ENCODE peak calls at places on chromosome 17, in five cellular contexts. Q, X, J, G and V are unnamed samples.

GRCh38 chr17:45942284-45942683 is 47.9 kb downstream of the MAPT start:
- DNase-seq in Q (no peak), X (no peak), J (peak; percentile 57), G (peak; percentile 93), V (no peak)

GRCh38 chr17:66567234-66568170 is 265.1 kb downstream of the PRKCA start:
- DNase-seq in Q (peak; percentile 51), X (peak; percentile 88), J (peak; percentile 24), G (peak; percentile 69), V (peak; percentile 78)

GRCh38 chr17:43766413-43767052 is 7.9 kb upstream of the SOST start:
- DNase-seq in Q (no peak), X (peak; percentile 51), J (no peak), G (peak; percentile 55), V (no peak)

GRCh38 chr17:39143552-39144093 is 7.8 kb downstream of the PLXDC1 start:
- DNase-seq in Q (no peak), X (no peak), J (no peak), G (peak; percentile 78), V (no peak)

GRCh38 chr17:18219016-18219415 is 6.4 kb upstream of the LLGL1 start:
- DNase-seq in Q (no peak), X (peak; percentile 63), J (no peak), G (no peak), V (no peak)

GRCh38 chr17:81681672-81682071 is 1.9 kb downstream of the ARL16 start:
- DNase-seq in Q (no peak), X (no peak), J (no peak), G (no peak), V (no peak)

GRCh38 chr17:7204828-7205461 is 14.7 kb downstream of the DLG4 start:
- DNase-seq in Q (peak; percentile 98), X (peak; percentile 85), J (peak; percentile 56), G (peak; percentile 91), V (peak; percentile 92)

GRCh38 chr17:75241143-75241430 is 20.3 kb downstream of the GGA3 start:
- DNase-seq in Q (no peak), X (no peak), J (no peak), G (no peak), V (no peak)

GRCh38 chr17:71632328-71632727 is 488.5 kb upstream of the SOX9 start:
- DNase-seq in Q (no peak), X (peak; percentile 41), J (no peak), G (no peak), V (no peak)

GRCh38 chr17:27207073-27207511 is 86.8 kb upstream of the WSB1 start:
- DNase-seq in Q (no peak), X (peak; percentile 71), J (no peak), G (no peak), V (no peak)

GRCh38 chr17:47708864-47709541 is 15.0 kb downstream of the TBKBP1 start:
- DNase-seq in Q (no peak), X (peak; percentile 31), J (no peak), G (peak; percentile 56), V (no peak)

GRCh38 chr17:75840779-75841123 is 3.5 kb downstream of the UNC13D start:
- DNase-seq in Q (no peak), X (no peak), J (no peak), G (no peak), V (no peak)

GRCh38 chr17:51119415-51120356 is 982 bp downstream of the SPAG9 start:
- DNase-seq in Q (peak; percentile 11), X (peak; percentile 46), J (no peak), G (peak; percentile 45), V (peak; percentile 48)

GRCh38 chr17:64534187-64534586 is 27.4 kb downstream of the CEP95 start:
- DNase-seq in Q (no peak), X (no peak), J (no peak), G (no peak), V (peak; percentile 7)

GRCh38 chr17:41301204-41301790 is 1.4 kb downstream of the KRTAP29-1 start:
- DNase-seq in Q (no peak), X (no peak), J (no peak), G (no peak), V (no peak)

GRCh38 chr17:57956311-57957119 is 1.3 kb upstream of the CUEDC1 start:
- DNase-seq in Q (peak; percentile 25), X (no peak), J (no peak), G (no peak), V (peak; percentile 84)

GRCh38 chr17:3602499-3602898 is 6.7 kb downstream of the TRPV1 start:
- DNase-seq in Q (no peak), X (peak; percentile 6), J (no peak), G (no peak), V (peak; percentile 50)

GRCh38 chr17:18919963-18920362 is 32.0 kb upstream of the SLC5A10 start:
- DNase-seq in Q (no peak), X (no peak), J (no peak), G (no peak), V (no peak)

GRCh38 chr17:14201595-14201994 is 35.1 kb downstream of the CDRT15 start:
- DNase-seq in Q (peak; percentile 32), X (no peak), J (no peak), G (no peak), V (no peak)
- H3K4me3 ChIP-seq in Q (no peak overlapping the region), X (no peak overlapping the region), J (no peak overlapping the region), G (no peak overlapping the region), V (no peak overlapping the region)

DNA sequence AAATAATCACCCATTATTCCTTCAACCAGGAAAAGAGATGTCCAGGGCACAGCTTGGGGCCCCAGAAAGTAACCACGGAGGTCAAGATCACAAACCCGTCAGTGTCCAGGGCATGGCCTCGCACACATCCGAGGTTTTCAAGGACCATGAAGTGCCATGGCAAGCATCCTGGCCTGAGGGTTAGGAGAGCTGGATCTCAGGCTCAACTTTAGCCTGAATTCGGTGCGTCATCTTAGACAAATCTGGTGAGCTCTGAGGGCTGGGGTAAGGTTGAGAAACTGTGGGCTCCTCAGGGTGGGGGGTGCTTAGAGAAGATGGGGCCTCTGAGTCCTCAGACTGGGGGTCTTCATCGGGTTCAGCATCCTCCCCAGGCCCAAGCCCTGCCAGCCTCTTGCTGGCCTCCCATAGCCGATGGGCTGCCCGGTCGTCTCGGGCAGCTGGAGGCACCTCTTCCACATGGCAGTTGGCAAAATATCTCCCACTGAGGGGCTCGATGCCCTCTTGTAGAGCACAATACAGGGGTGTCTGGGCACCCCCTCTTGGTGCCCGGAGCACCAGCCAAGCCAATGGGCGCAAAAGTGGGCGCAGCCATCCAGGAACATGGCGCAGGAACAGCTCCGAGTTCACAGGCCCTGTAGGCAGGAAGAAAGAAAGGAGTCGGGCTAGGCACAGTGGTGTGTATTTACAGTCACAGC is 875 bp upstream of the FLOT2 start:
- DNase-seq in Q (no peak), X (no peak), J (no peak), G (no peak), V (no peak)
- H3K4me3 ChIP-seq in Q (peak overlapping the region; percentile 96), X (no peak overlapping the region), J (peak overlapping the region; percentile 95), G (peak overlapping the region; percentile 93), V (no peak overlapping the region)

DNA sequence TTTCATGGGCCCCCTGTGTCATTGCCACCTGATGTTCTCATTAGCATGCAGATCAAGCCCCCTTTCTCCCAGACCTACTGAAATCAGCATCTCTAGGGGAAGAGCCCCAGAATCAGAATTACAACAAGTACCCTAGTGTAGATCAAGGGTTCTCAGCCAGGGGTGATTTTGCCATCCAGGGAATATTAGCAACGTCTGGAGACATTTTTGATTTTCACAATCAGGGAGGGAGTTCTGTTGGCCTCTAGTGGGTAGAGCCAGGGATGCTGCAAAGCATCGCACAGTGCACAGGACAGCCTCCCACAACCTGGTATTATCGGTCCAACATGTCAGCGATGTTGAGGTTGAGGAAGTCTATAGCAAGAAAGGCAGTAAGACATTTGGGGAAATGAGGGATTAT is 7.3 kb downstream of the AMZ2 start:
- DNase-seq in Q (no peak), X (no peak), J (no peak), G (no peak), V (no peak)
- H3K4me3 ChIP-seq in Q (no peak overlapping the region), X (no peak overlapping the region), J (no peak overlapping the region), G (no peak overlapping the region), V (no peak overlapping the region)

DNA sequence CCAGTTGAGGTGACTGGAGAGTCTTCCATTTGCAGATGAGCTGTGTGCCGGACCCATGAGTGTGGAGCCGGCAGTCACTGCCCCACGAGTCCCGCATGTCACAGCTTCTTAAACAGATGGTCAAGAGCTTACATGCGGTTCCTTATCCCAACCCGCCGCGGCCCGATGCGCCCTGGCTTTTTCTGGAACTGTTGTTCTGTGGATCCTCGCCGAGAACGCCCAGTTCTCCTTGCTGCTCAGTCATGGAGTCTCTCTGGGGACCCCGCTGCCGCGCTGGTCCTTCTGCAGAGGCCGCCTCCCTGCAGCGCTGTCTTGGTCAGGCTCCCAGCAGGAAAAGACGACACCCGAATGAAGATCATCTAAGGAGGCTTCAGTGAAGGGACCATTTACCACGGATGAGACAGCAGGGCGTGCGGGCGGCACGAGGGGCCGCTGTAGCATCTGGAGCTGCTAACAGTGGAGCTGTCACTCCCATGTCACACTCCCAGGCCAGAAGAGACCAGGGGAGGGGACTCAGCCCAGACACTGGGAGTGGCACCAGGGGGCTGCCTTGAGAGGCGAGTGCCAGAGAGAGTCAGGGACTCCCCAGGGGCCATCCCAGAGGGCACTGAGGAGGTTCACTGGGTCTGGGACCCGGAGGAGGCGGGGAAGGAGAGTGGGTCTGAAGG is 10.8 kb upstream of the LGALS3BP start:
- DNase-seq in Q (no peak), X (no peak), J (no peak), G (no peak), V (no peak)
- H3K4me3 ChIP-seq in Q (no peak overlapping the region), X (no peak overlapping the region), J (no peak overlapping the region), G (no peak overlapping the region), V (no peak overlapping the region)

GRCh38 chr17:28325221-28325620 is 6.2 kb downstream of the TMEM97 start:
- DNase-seq in Q (no peak), X (no peak), J (no peak), G (no peak), V (no peak)
- H3K4me3 ChIP-seq in Q (no peak overlapping the region), X (no peak overlapping the region), J (no peak overlapping the region), G (no peak overlapping the region), V (no peak overlapping the region)

GRCh38 chr17:49496866-49497146 is 1.7 kb downstream of the NGFR start:
- DNase-seq in Q (no peak), X (no peak), J (no peak), G (no peak), V (no peak)
- H3K4me3 ChIP-seq in Q (peak overlapping the region; percentile 60), X (no peak overlapping the region), J (peak overlapping the region; percentile 77), G (peak overlapping the region; percentile 48), V (no peak overlapping the region)

GRCh38 chr17:61363601-61364462 is 35.8 kb upstream of the TBX2 start:
- DNase-seq in Q (no peak), X (no peak), J (no peak), G (no peak), V (no peak)
- H3K4me3 ChIP-seq in Q (no peak overlapping the region), X (no peak overlapping the region), J (no peak overlapping the region), G (no peak overlapping the region), V (no peak overlapping the region)